ENCODE peak calls at places on chromosomes 13 and 19, in eight cellular contexts. One of them, this sample, is unnamed.

GRCh38 chr13:75481176-75482069 is 546 bp downstream of the TBC1D4 start:
- DNase-seq in GM12865: peak
- DNase-seq in fibroblast of pulmonary artery: no peak
- DNase-seq in astrocyte of the spinal cord: peak
- DNase-seq in WTC11: peak
- DNase-seq in heart left ventricle: peak
- DNase-seq in endothelial cell: peak
- DNase-seq in left lung: peak
- DNase-seq in this sample: no peak

GRCh38 chr13:40469581-40470282 is 196.7 kb downstream of the FOXO1 start:
- DNase-seq in endothelial cell: no peak
- DNase-seq in left lung: no peak
- DNase-seq in astrocyte of the spinal cord: no peak
- DNase-seq in WTC11: no peak
- DNase-seq in heart left ventricle: no peak
- DNase-seq in fibroblast of pulmonary artery: peak
- DNase-seq in GM12865: no peak
- DNase-seq in this sample: no peak

GRCh38 chr13:25468330-25469178 is 96.8 kb downstream of the ATP8A2 start:
- DNase-seq in heart left ventricle: no peak
- DNase-seq in left lung: no peak
- DNase-seq in WTC11: peak
- DNase-seq in GM12865: peak
- DNase-seq in astrocyte of the spinal cord: peak
- DNase-seq in fibroblast of pulmonary artery: no peak
- DNase-seq in endothelial cell: peak
- DNase-seq in this sample: no peak

GRCh38 chr13:71578048-71578447 is 289.0 kb downstream of the DACH1 start:
- DNase-seq in left lung: no peak
- DNase-seq in fibroblast of pulmonary artery: no peak
- DNase-seq in heart left ventricle: no peak
- DNase-seq in WTC11: no peak
- DNase-seq in GM12865: no peak
- DNase-seq in astrocyte of the spinal cord: no peak
- DNase-seq in endothelial cell: no peak
- DNase-seq in this sample: no peak

GRCh38 chr19:51131780-51132680 is 7.3 kb downstream of the SIGLEC9 start:
- DNase-seq in endothelial cell: no peak
- DNase-seq in GM12865: no peak
- DNase-seq in fibroblast of pulmonary artery: peak
- DNase-seq in WTC11: no peak
- DNase-seq in heart left ventricle: peak
- DNase-seq in left lung: peak
- DNase-seq in astrocyte of the spinal cord: peak
- DNase-seq in this sample: peak

GRCh38 chr19:13083627-13084026 is 19.0 kb downstream of the LYL1 start:
- DNase-seq in fibroblast of pulmonary artery: no peak
- DNase-seq in endothelial cell: no peak
- DNase-seq in astrocyte of the spinal cord: peak
- DNase-seq in GM12865: no peak
- DNase-seq in WTC11: no peak
- DNase-seq in heart left ventricle: no peak
- DNase-seq in left lung: no peak
- DNase-seq in this sample: no peak

GRCh38 chr13:39527961-39528720 is 74.9 kb downstream of the LHFPL6 start:
- DNase-seq in heart left ventricle: no peak
- DNase-seq in left lung: no peak
- DNase-seq in fibroblast of pulmonary artery: peak
- DNase-seq in GM12865: no peak
- DNase-seq in endothelial cell: no peak
- DNase-seq in WTC11: no peak
- DNase-seq in astrocyte of the spinal cord: peak
- DNase-seq in this sample: no peak

GRCh38 chr19:35549174-35549788 is 3.9 kb downstream of the TMEM147 start:
- DNase-seq in fibroblast of pulmonary artery: peak
- DNase-seq in GM12865: peak
- DNase-seq in astrocyte of the spinal cord: peak
- DNase-seq in left lung: no peak
- DNase-seq in endothelial cell: peak
- DNase-seq in WTC11: peak
- DNase-seq in heart left ventricle: peak
- DNase-seq in this sample: no peak

GRCh38 chr13:78913656-78914055 is 254.7 kb upstream of the OBI1 start:
- DNase-seq in endothelial cell: no peak
- DNase-seq in heart left ventricle: no peak
- DNase-seq in left lung: no peak
- DNase-seq in fibroblast of pulmonary artery: no peak
- DNase-seq in GM12865: no peak
- DNase-seq in astrocyte of the spinal cord: no peak
- DNase-seq in WTC11: no peak
- DNase-seq in this sample: no peak

GRCh38 chr19:18804643-18805042 is 13.5 kb upstream of the COMP start:
- DNase-seq in astrocyte of the spinal cord: no peak
- DNase-seq in GM12865: no peak
- DNase-seq in endothelial cell: no peak
- DNase-seq in heart left ventricle: no peak
- DNase-seq in fibroblast of pulmonary artery: no peak
- DNase-seq in WTC11: no peak
- DNase-seq in left lung: no peak
- DNase-seq in this sample: no peak

GRCh38 chr13:110874508-110874960 is 40.3 kb downstream of the ANKRD10 start:
- DNase-seq in endothelial cell: peak
- DNase-seq in left lung: peak
- DNase-seq in fibroblast of pulmonary artery: peak
- DNase-seq in astrocyte of the spinal cord: peak
- DNase-seq in heart left ventricle: peak
- DNase-seq in GM12865: peak
- DNase-seq in WTC11: peak
- DNase-seq in this sample: no peak

DNA sequence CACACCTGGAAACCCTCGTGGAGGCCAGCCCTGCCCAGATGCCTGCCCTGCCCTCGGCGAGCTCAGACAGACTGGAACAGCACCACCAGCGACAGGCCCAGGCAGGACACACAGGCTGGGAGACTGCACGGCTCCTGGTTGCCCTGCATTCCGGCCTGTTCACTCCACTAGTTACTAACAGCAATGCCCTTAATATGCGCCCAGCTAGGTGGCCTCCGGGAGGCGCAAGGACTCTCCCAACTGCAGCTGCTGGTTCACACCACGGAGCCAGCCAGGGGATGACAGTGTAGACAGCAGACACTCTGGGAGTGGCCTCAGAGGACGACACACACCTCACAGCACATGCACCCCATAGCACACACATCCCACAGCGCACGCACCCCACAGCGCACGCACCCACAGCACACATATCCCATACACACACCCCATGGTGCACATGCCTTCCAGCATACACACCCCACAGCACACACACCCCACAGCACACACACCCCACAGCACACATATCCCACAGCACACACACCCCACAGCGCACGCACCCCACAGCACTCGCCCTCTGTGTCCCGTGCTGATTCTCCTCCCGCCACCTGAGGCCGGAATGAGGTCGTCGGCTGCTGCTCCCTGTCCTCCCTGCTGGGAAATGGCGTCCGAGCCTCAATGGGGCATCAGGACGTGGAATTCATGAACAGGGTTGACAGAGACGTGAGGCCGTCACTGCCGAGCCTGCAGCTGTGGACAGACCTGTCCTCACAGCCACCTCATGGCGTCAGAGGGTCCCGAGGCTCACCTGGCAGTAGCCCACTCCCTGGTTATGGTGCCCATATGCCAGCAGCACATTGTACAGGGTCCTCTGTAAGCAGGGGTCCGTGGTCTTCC is 13.6 kb downstream of the GRTP1 start:
- DNase-seq in WTC11: no peak
- DNase-seq in heart left ventricle: no peak
- DNase-seq in astrocyte of the spinal cord: no peak
- DNase-seq in fibroblast of pulmonary artery: no peak
- DNase-seq in GM12865: no peak
- DNase-seq in left lung: no peak
- DNase-seq in endothelial cell: no peak
- DNase-seq in this sample: no peak
- TF ChIP-seq CTCF in WTC11: no peak
- TF ChIP-seq CTCF in heart left ventricle: no peak
- TF ChIP-seq CTCF in astrocyte of the spinal cord: no peak
- TF ChIP-seq CTCF in fibroblast of pulmonary artery: no peak
- TF ChIP-seq CTCF in GM12865: no peak
- TF ChIP-seq CTCF in left lung: no peak
- TF ChIP-seq CTCF in endothelial cell: no peak
- TF ChIP-seq CTCF in this sample: no peak

DNA sequence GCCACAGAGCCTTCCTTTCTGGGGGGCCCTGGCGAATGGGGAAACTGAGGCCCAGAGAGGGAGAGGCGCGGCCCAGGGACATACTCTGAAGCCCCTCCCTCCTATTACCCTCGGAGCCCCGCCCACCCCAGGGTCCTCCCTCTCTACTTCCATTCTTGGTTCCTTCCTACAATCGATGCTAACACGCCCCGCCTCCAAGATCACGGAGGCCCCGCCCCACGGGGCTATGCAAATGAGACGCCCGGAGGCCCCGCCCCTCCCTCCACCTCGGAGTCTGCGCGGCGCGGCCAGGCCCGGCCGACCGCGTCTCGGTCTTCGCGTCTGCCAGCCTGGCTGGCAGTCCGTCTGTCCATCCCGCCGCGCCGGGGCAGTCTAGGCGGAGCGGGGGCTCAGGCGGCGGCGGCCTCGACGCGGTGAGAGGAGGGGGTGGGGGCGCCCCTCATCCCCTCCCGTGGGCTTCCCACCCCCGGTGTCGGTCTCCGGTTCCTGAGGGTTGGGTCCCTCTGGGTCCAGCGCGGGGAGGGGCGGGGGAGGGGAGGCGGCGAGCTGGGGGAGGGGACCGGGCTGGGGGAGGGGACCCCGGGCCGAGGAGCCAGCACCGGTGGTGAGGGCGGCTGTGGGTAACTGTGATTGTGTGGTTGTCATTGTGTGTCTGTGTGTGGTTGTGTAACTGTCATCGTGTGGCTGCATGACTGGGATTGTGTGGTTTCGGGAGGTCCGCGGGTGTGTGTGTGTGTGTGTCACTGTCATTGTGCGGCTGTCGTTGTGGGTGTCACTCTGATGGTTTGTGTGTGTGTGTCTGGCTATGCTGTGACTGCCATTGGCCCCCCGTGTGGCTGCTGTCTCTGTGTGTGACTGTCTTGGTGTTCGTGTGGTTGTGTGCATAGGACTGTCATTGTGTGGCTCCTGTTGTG is at the start of gene PLPPR2:
- DNase-seq in left lung: peak
- DNase-seq in GM12865: peak
- DNase-seq in endothelial cell: peak
- DNase-seq in WTC11: peak
- DNase-seq in heart left ventricle: peak
- DNase-seq in astrocyte of the spinal cord: peak
- DNase-seq in fibroblast of pulmonary artery: peak
- DNase-seq in this sample: peak
- TF ChIP-seq CTCF in left lung: no peak
- TF ChIP-seq CTCF in GM12865: no peak
- TF ChIP-seq CTCF in endothelial cell: no peak
- TF ChIP-seq CTCF in WTC11: no peak
- TF ChIP-seq CTCF in heart left ventricle: no peak
- TF ChIP-seq CTCF in astrocyte of the spinal cord: no peak
- TF ChIP-seq CTCF in fibroblast of pulmonary artery: no peak
- TF ChIP-seq CTCF in this sample: no peak

DNA sequence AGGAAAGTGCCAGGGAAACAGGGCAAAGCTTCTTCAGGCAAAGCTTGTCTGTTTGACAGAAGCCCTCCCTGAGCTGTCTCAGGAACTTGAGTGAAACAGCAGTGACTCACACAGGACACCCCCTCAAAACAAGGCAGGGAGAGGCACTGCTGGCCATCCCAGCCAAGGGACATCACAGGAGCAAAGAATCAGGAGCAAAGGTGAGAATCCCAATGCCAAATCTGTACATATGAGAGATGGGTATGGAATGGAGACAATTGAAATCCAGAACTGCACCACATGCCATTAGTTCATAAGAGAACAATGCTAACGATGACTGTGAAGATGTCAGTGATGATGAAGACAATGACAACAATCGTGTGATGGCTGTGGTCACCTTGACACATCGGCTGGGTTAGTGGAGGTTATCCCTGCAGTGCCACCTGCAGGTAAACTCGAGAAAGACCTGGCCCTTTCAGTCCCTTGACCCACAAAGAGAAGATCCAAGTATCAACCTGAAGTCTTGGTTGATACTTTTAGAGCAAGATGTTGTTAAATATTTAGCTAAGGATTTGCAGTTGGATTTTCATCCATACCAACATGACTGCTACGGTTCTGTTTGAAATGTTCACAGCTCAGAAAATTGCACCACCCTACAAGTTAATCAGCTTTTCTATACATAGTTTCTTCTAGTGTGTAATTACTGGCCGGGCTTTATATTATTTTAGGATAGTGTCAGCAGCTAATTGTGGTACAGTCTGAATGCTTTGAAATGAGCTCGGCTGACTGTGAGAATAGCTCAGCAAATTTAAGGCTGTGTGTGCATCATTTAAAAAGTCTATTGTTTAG is 42.0 kb upstream of the IPO5 start:
- DNase-seq in astrocyte of the spinal cord: peak
- DNase-seq in heart left ventricle: no peak
- DNase-seq in WTC11: peak
- DNase-seq in endothelial cell: peak
- DNase-seq in left lung: no peak
- DNase-seq in GM12865: peak
- DNase-seq in fibroblast of pulmonary artery: no peak
- DNase-seq in this sample: no peak
- TF ChIP-seq CTCF in astrocyte of the spinal cord: peak
- TF ChIP-seq CTCF in heart left ventricle: no peak
- TF ChIP-seq CTCF in WTC11: peak
- TF ChIP-seq CTCF in endothelial cell: peak
- TF ChIP-seq CTCF in left lung: no peak
- TF ChIP-seq CTCF in GM12865: peak
- TF ChIP-seq CTCF in fibroblast of pulmonary artery: peak
- TF ChIP-seq CTCF in this sample: no peak

DNA sequence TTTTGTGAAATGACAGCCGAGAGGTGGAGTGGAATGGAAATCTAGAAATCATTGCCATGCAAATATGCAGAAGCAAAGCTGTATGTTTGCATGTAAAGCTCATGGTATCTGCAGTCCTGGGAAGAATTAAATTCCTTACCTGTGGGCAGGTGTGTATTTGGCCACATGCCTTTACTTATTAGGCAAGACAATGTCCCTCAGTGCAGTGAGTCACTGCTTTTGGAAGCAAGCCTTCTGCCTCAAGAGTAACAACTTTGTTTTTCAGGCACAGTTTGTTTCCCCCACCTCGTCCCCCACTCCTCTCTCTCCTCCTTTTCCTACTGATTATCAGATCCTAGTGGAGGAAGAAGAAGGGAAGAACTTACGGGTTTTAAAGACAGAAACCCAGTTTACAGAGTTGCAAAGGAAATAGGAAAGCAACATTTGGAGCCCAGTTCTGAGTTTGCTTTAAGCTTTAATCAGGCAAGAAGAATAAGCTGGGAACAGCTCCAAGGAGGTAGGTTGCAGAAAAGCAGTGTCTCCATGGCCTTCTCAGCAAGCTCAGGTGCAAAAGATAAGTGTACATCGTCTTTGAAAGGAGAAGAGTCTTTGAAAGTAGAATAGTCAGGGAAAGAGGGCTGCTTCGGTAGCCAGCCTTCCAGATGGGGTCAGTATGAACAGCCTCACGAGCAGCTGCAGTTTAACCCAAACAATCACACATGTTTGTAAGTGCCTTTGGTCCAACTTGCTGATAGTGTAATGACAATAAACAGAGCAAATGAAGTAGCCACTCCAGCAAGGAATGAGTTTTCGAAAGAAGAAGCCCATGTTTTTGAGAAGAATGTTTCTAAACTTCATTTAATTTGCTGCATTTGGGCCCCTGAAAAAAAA is 190.1 kb downstream of the KLF5 start:
- DNase-seq in astrocyte of the spinal cord: no peak
- DNase-seq in WTC11: no peak
- DNase-seq in left lung: peak
- DNase-seq in heart left ventricle: no peak
- DNase-seq in fibroblast of pulmonary artery: peak
- DNase-seq in endothelial cell: no peak
- DNase-seq in GM12865: no peak
- DNase-seq in this sample: no peak
- TF ChIP-seq CTCF in astrocyte of the spinal cord: no peak
- TF ChIP-seq CTCF in WTC11: no peak
- TF ChIP-seq CTCF in left lung: no peak
- TF ChIP-seq CTCF in heart left ventricle: no peak
- TF ChIP-seq CTCF in fibroblast of pulmonary artery: no peak
- TF ChIP-seq CTCF in endothelial cell: no peak
- TF ChIP-seq CTCF in GM12865: no peak
- TF ChIP-seq CTCF in this sample: no peak

This sample was measured in CD14-positive monocyte.